ENCODE peak calls at places on chromosome 11, in ten cellular contexts. A is cardiac muscle cell, T is ovary, V is Panc1, X is PC-3, Z is tibial nerve, O is WERI-Rb-1, I is lower lobe of right lung, S is A549, W is uterus. U is an unnamed sample.

GRCh38 chr11:58805065-58805464 is 39.4 kb downstream of the GLYATL2 start:
- DNase-seq in Z (no peak), X (peak), W (no peak), O (no peak), I (no peak), S (no peak), A (no peak), V (no peak), T (no peak), U (no peak)

GRCh38 chr11:8019671-8020597 is 32.8 kb downstream of the EIF3F start:
- DNase-seq in T (peak), I (no peak), A (peak), O (peak), W (peak), S (peak), X (no peak), V (no peak), Z (no peak), U (no peak)

GRCh38 chr11:104028476-104028875 is 8.0 kb upstream of the DDI1 start:
- DNase-seq in V (no peak), T (no peak), I (no peak), X (no peak), O (no peak), S (no peak), W (no peak), Z (no peak), A (no peak), U (no peak)

GRCh38 chr11:92495107-92495793 is 270.6 kb downstream of the FAT3 start:
- DNase-seq in Z (no peak), V (no peak), O (no peak), X (no peak), A (no peak), S (no peak), I (no peak), W (no peak), T (no peak), U (no peak)

GRCh38 chr11:2444301-2445106 is at the start of the genes KCNQ1 and TRPM5:
- DNase-seq in T (no peak), V (no peak), S (peak), O (peak), A (peak), I (peak), W (no peak), X (peak), Z (no peak), U (no peak)

GRCh38 chr11:61295596-61295926 is 445 bp upstream of the VWCE start:
- DNase-seq in A (no peak), Z (no peak), T (no peak), S (no peak), I (no peak), V (no peak), O (no peak), X (no peak), W (no peak), U (no peak)

GRCh38 chr11:64880240-64881001 is 2.0 kb upstream of the EHD1 start:
- DNase-seq in T (no peak), A (no peak), X (no peak), O (no peak), V (no peak), W (no peak), I (no peak), Z (peak), S (no peak), U (no peak)

GRCh38 chr11:118887219-118887618 is 3.5 kb downstream of the CXCR5 start:
- DNase-seq in S (no peak), O (no peak), Z (no peak), W (no peak), A (no peak), V (no peak), I (no peak), X (no peak), T (no peak), U (no peak)

GRCh38 chr11:16408619-16409018 is 52.3 kb upstream of the SOX6 start:
- DNase-seq in V (no peak), X (no peak), S (no peak), Z (no peak), I (no peak), O (no peak), T (no peak), W (no peak), A (no peak), U (no peak)

GRCh38 chr11:305834-306211 is 1.8 kb upstream of the IFITM2 start:
- DNase-seq in Z (no peak), T (no peak), V (no peak), I (no peak), A (no peak), X (no peak), W (no peak), S (no peak), O (no peak), U (no peak)

GRCh38 chr11:926341-926916 is 759 bp downstream of the AP2A2 start:
- DNase-seq in V (no peak), T (peak), A (peak), I (no peak), O (peak), X (peak), W (peak), S (peak), Z (no peak), U (no peak)

GRCh38 chr11:46612326-46612725 is 4.7 kb downstream of the HARBI1 start:
- DNase-seq in I (no peak), A (no peak), V (no peak), W (no peak), O (no peak), Z (no peak), X (no peak), T (no peak), S (no peak), U (no peak)

GRCh38 chr11:111736191-111736590 is 30.0 kb downstream of the PPP2R1B start:
- DNase-seq in A (no peak), Z (no peak), I (no peak), X (no peak), W (no peak), O (no peak), S (no peak), T (no peak), V (no peak), U (no peak)

GRCh38 chr11:86818466-86819282 is 18.3 kb downstream of the PRSS23 start:
- DNase-seq in W (no peak), T (no peak), X (peak), O (no peak), S (peak), V (no peak), Z (no peak), A (peak), I (no peak), U (no peak)

GRCh38 chr11:66595245-66595904 is 2.4 kb downstream of the CCS start:
- DNase-seq in S (no peak), V (no peak), I (no peak), X (no peak), T (peak), A (no peak), W (no peak), O (peak), Z (no peak), U (no peak)

GRCh38 chr11:20443596-20443995 is 56.1 kb downstream of the PRMT3 start:
- DNase-seq in T (no peak), A (peak), W (no peak), O (no peak), X (peak), I (no peak), Z (no peak), V (peak), S (peak), U (no peak)

GRCh38 chr11:57476223-57476882 is 16.0 kb downstream of the RTN4RL2 start:
- DNase-seq in S (no peak), Z (no peak), W (no peak), V (no peak), O (no peak), I (peak), A (peak), X (peak), T (peak), U (no peak)

GRCh38 chr11:45806937-45807791 is 2.2 kb downstream of the SLC35C1 start:
- DNase-seq in W (peak), I (no peak), X (no peak), Z (no peak), S (no peak), A (no peak), V (no peak), T (no peak), O (no peak), U (no peak)

GRCh38 chr11:131408011-131408640 is 37.7 kb downstream of the NTM start:
- DNase-seq in Z (no peak), A (peak), O (peak), T (no peak), X (peak), W (no peak), V (peak), S (peak), I (no peak), U (peak)

GRCh38 chr11:75425422-75425821 is 7.6 kb downstream of the KLHL35 start:
- DNase-seq in A (peak), X (peak), W (no peak), V (no peak), I (no peak), S (peak), Z (no peak), T (no peak), O (peak), U (no peak)

GRCh38 chr11:5380740-5381342 is 2.8 kb upstream of the OR51M1 start:
- DNase-seq in V (peak), I (no peak), W (peak), X (peak), S (peak), O (peak), T (no peak), A (peak), Z (no peak), U (peak)

GRCh38 chr11:119531623-119532022 is 108.7 kb upstream of the THY1 start:
- DNase-seq in I (no peak), T (no peak), S (no peak), V (no peak), O (no peak), A (no peak), X (no peak), W (no peak), Z (no peak), U (no peak)

GRCh38 chr11:8932564-8933180 is at the start of gene C11orf16:
- DNase-seq in S (no peak), O (no peak), V (no peak), A (no peak), T (no peak), X (no peak), Z (no peak), I (no peak), W (no peak), U (no peak)

GRCh38 chr11:35515224-35515623 is 10.2 kb downstream of the PAMR1 start:
- DNase-seq in W (peak), Z (no peak), O (no peak), V (no peak), S (no peak), X (no peak), I (no peak), A (no peak), T (no peak), U (no peak)

GRCh38 chr11:100830978-100831732 is 144.1 kb downstream of the ARHGAP42 start:
- DNase-seq in I (no peak), S (no peak), W (no peak), X (peak), Z (no peak), A (no peak), T (no peak), O (no peak), V (no peak), U (no peak)
- H3K27ac ChIP-seq in I (no peak), S (peak), W (peak), X (peak), Z (no peak), A (peak), T (no peak), O (no peak), V (no peak), U (peak)

DNA sequence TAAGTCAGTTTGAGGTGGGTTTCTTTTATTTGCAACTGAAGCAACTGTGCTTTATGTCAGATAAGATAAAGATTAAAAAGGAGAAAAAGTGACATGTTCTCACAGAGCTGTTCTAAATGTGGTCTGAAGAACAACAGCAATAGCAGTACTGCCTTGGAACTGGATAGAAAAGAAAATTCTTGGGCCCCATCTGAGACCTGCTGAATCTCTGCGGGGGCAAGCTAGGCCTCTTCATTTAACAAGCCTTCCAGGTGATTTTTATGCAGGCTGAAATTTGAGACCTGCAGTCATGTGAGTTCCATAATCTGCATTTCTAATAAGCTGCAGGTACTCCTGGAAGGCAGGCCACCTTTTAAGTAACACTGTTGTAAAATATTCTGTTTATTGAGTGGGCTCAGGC is 91.4 kb upstream of the CTSC start:
- DNase-seq in S (no peak), A (no peak), X (no peak), Z (no peak), T (no peak), V (no peak), W (no peak), O (no peak), I (no peak), U (no peak)
- TF ChIP-seq CTCF in S (no peak), A (no peak), X (no peak), Z (no peak), T (no peak), V (no peak), W (no peak), O (no peak), I (no peak), U (no peak)

GRCh38 chr11:97361812-97362378 is 972.1 kb downstream of the JRKL start:
- DNase-seq in A (no peak), X (peak), S (no peak), T (no peak), V (no peak), I (no peak), W (no peak), O (no peak), Z (no peak), U (no peak)
- H3K4me3 ChIP-seq in A (no peak), X (no peak), S (no peak), T (no peak), V (no peak), I (no peak), W (no peak), O (no peak), Z (no peak), U (no peak)

DNA sequence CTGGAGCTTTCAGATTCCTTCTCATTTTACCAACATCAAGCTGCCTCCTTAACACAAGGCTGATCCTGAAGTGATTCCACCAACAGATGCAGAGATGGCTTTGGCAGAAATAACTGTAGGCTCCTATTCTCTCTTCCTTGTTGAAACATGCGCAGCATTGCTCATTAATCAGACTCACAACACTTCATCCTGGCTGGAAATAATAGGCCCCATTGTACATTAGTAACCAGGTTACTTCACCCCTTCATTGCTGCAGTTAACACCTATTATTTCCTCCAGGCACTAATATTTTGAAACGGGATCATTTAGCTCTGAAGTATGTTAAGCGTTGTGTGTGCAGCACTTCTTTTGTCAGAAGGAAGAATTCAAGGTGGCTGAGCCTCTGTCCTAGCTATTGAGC is 88.9 kb downstream of the OPCML start:
- DNase-seq in W (no peak), S (no peak), T (no peak), V (no peak), I (no peak), A (no peak), O (no peak), X (no peak), Z (no peak), U (no peak)
- H3K27ac ChIP-seq in W (no peak), S (no peak), T (no peak), V (no peak), I (no peak), A (no peak), O (no peak), X (no peak), Z (no peak), U (no peak)

GRCh38 chr11:22640862-22641261 is 15.2 kb upstream of the FANCF start:
- DNase-seq in I (no peak), Z (no peak), T (no peak), A (no peak), V (no peak), W (no peak), O (no peak), X (no peak), S (no peak), U (no peak)
- TF ChIP-seq CTCF in I (no peak), Z (no peak), T (no peak), A (no peak), V (no peak), W (no peak), O (no peak), X (no peak), S (no peak), U (no peak)

GRCh38 chr11:72079776-72080325 is 491 bp downstream of the NUMA1 start:
- DNase-seq in S (no peak), O (no peak), T (no peak), I (no peak), V (no peak), W (no peak), X (no peak), A (no peak), Z (no peak), U (no peak)

GRCh38 chr11:72081184-72081644 is 564 bp downstream of the LRRC51 start:
- DNase-seq in Z (no peak), T (no peak), O (no peak), W (no peak), A (no peak), I (no peak), V (no peak), X (no peak), S (no peak), U (no peak)

GRCh38 chr11:72080326-72081183 is at the start of the genes LRRC51 and NUMA1:
- DNase-seq in V (peak), S (peak), W (peak), I (peak), O (peak), X (peak), A (peak), T (peak), Z (peak), U (peak)

GRCh38 chr11:72075756-72076155 is 4.6 kb downstream of the NUMA1 start:
- DNase-seq in X (no peak), T (no peak), V (no peak), O (no peak), Z (no peak), W (no peak), S (no peak), A (no peak), I (no peak), U (no peak)

DNA sequence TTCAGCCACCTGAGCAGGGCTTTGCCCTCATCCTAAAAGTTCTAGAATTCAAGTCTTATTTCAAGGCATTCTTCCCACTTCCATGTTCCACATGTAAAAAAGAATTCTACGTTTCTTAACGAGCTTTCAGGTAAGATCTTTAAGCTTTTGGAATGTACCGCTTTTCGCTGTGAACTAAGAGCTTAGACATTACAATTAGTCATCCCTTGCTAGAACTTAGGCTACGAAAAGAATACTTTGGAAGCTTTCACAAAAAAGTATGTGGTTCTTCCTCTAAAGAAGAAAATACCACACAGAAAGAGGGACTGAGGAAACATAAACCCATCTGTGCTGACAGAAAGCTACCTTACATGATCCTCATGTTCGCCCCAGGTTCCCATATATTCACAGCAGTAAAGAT is 1.9 kb downstream of the NUMA1 start:
- DNase-seq in O (no peak), X (peak), V (no peak), A (no peak), T (no peak), Z (no peak), I (no peak), S (no peak), W (no peak), U (no peak)
- H3K4me3 ChIP-seq in O (peak), X (peak), V (peak), A (no peak), T (no peak), Z (no peak), I (no peak), S (peak), W (no peak), U (peak)

DNA sequence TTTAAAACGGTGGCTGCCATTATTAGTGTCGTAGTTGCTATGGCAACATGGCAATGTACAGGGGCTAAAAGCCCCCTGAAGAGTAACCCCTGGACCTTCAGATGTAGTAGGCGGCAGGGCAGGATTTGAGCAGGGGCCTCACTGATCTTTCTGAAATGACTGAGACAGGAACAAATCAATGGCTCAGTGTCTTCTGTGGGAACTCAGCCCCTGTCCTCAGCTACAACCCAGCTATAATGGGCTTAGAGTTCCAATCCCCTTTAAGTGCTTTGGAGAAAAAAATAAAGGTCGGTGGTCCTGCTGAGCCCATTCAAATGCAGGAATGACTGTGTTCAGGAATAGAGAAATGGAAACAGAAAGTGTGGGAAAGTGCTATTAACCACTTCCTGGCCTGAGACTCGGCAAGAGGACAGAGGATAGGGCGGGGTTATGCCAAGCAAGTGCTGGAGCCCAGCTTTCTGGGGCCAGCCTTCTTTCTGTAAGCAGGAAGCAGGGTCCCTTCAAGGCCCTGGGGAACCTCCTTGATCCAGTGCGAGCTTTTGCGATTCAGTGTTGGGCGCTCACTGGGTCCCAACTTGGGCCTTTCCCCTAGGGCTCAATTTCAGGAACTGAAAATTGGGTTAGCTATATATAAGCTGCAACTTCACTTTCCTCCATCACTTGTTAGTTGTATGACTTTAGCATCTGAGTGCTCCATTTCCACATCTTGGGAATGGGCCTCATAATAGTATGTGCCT is 6.1 kb upstream of the CD82 start:
- DNase-seq in T (no peak), I (no peak), Z (no peak), V (no peak), W (no peak), O (peak), X (no peak), S (no peak), A (no peak), U (no peak)
- H3K27ac ChIP-seq in T (no peak), I (no peak), Z (no peak), V (no peak), W (no peak), O (peak), X (no peak), S (no peak), A (no peak), U (no peak)